ENCODE peak calls at places on chromosomes 2 and 18, in nine cellular contexts. One of them, this sample, is unnamed.

GRCh38 chr2:209661286-209661685 is 110.3 kb upstream of the UNC80 start:
- DNase-seq in aorta: no peak
- DNase-seq in NCI-H510A: no peak
- DNase-seq in neural progenitor cell: peak; percentile 59
- DNase-seq in GM23248: no peak
- DNase-seq in stimulated activated CD8-positive, alpha-beta memory T cell treated with anti-CD3 and anti-CD28 coated beads, Interleukin-2, amount 100 ng/mL, for 48 hours: no peak
- DNase-seq in NCI-H82: no peak
- DNase-seq in NCI-H1105 treated with DMSO at 0.1 percent for 48 hours: peak; percentile 42
- DNase-seq in GM10248: no peak
- DNase-seq in this sample: no peak

GRCh38 chr2:100984892-100985307 is 17.2 kb upstream of the RPL31 start:
- DNase-seq in GM23248: peak; percentile 78
- DNase-seq in neural progenitor cell: peak; percentile 85
- DNase-seq in NCI-H1105 treated with DMSO at 0.1 percent for 48 hours: peak; percentile 57
- DNase-seq in NCI-H82: peak; percentile 84
- DNase-seq in GM10248: peak; percentile 82
- DNase-seq in aorta: peak; percentile 84
- DNase-seq in NCI-H510A: peak; percentile 15
- DNase-seq in stimulated activated CD8-positive, alpha-beta memory T cell treated with anti-CD3 and anti-CD28 coated beads, Interleukin-2, amount 100 ng/mL, for 48 hours: peak; percentile 63
- DNase-seq in this sample: peak; percentile 84

GRCh38 chr18:79627750-79628294 is 51.8 kb upstream of the CTDP1 start:
- DNase-seq in stimulated activated CD8-positive, alpha-beta memory T cell treated with anti-CD3 and anti-CD28 coated beads, Interleukin-2, amount 100 ng/mL, for 48 hours: no peak
- DNase-seq in neural progenitor cell: no peak
- DNase-seq in GM10248: no peak
- DNase-seq in GM23248: no peak
- DNase-seq in NCI-H82: no peak
- DNase-seq in aorta: no peak
- DNase-seq in NCI-H510A: no peak
- DNase-seq in NCI-H1105 treated with DMSO at 0.1 percent for 48 hours: no peak
- DNase-seq in this sample: no peak

GRCh38 chr2:96100893-96101304 is 15.5 kb downstream of the ADRA2B start:
- DNase-seq in GM10248: no peak
- DNase-seq in NCI-H510A: no peak
- DNase-seq in NCI-H82: no peak
- DNase-seq in neural progenitor cell: no peak
- DNase-seq in NCI-H1105 treated with DMSO at 0.1 percent for 48 hours: no peak
- DNase-seq in GM23248: no peak
- DNase-seq in aorta: peak; percentile 25
- DNase-seq in stimulated activated CD8-positive, alpha-beta memory T cell treated with anti-CD3 and anti-CD28 coated beads, Interleukin-2, amount 100 ng/mL, for 48 hours: no peak
- DNase-seq in this sample: no peak

GRCh38 chr2:156892449-156893335 is 364.8 kb upstream of the GALNT5 start:
- DNase-seq in neural progenitor cell: peak; percentile 67
- DNase-seq in NCI-H82: peak; percentile 87
- DNase-seq in GM10248: peak; percentile 2
- DNase-seq in NCI-H1105 treated with DMSO at 0.1 percent for 48 hours: peak; percentile 82
- DNase-seq in aorta: no peak
- DNase-seq in NCI-H510A: no peak
- DNase-seq in GM23248: peak; percentile 49
- DNase-seq in stimulated activated CD8-positive, alpha-beta memory T cell treated with anti-CD3 and anti-CD28 coated beads, Interleukin-2, amount 100 ng/mL, for 48 hours: no peak
- DNase-seq in this sample: no peak

GRCh38 chr2:67503066-67503795 is 106.1 kb downstream of the ETAA1 start:
- DNase-seq in aorta: no peak
- DNase-seq in GM10248: no peak
- DNase-seq in NCI-H510A: no peak
- DNase-seq in neural progenitor cell: no peak
- DNase-seq in NCI-H1105 treated with DMSO at 0.1 percent for 48 hours: no peak
- DNase-seq in stimulated activated CD8-positive, alpha-beta memory T cell treated with anti-CD3 and anti-CD28 coated beads, Interleukin-2, amount 100 ng/mL, for 48 hours: no peak
- DNase-seq in GM23248: peak; percentile 91
- DNase-seq in NCI-H82: no peak
- DNase-seq in this sample: no peak

GRCh38 chr2:232321156-232321816 is 57.3 kb upstream of the ALPP start:
- DNase-seq in GM10248: no peak
- DNase-seq in NCI-H510A: no peak
- DNase-seq in GM23248: no peak
- DNase-seq in NCI-H82: no peak
- DNase-seq in neural progenitor cell: peak; percentile 25
- DNase-seq in NCI-H1105 treated with DMSO at 0.1 percent for 48 hours: no peak
- DNase-seq in aorta: no peak
- DNase-seq in stimulated activated CD8-positive, alpha-beta memory T cell treated with anti-CD3 and anti-CD28 coated beads, Interleukin-2, amount 100 ng/mL, for 48 hours: peak; percentile 63
- DNase-seq in this sample: no peak

GRCh38 chr2:46538393-46538792 is 59.0 kb downstream of the TMEM247 start:
- DNase-seq in NCI-H1105 treated with DMSO at 0.1 percent for 48 hours: no peak
- DNase-seq in aorta: no peak
- DNase-seq in stimulated activated CD8-positive, alpha-beta memory T cell treated with anti-CD3 and anti-CD28 coated beads, Interleukin-2, amount 100 ng/mL, for 48 hours: no peak
- DNase-seq in GM10248: no peak
- DNase-seq in neural progenitor cell: no peak
- DNase-seq in NCI-H510A: no peak
- DNase-seq in GM23248: peak; percentile 53
- DNase-seq in NCI-H82: peak; percentile 63
- DNase-seq in this sample: no peak

GRCh38 chr2:72762276-72762675 is 63.6 kb downstream of the EXOC6B start:
- DNase-seq in stimulated activated CD8-positive, alpha-beta memory T cell treated with anti-CD3 and anti-CD28 coated beads, Interleukin-2, amount 100 ng/mL, for 48 hours: no peak
- DNase-seq in NCI-H82: no peak
- DNase-seq in GM10248: no peak
- DNase-seq in aorta: no peak
- DNase-seq in neural progenitor cell: no peak
- DNase-seq in GM23248: no peak
- DNase-seq in NCI-H510A: no peak
- DNase-seq in NCI-H1105 treated with DMSO at 0.1 percent for 48 hours: no peak
- DNase-seq in this sample: no peak

GRCh38 chr18:50356036-50356945 is 18.6 kb upstream of the SKA1 start:
- DNase-seq in aorta: no peak
- DNase-seq in NCI-H82: no peak
- DNase-seq in neural progenitor cell: no peak
- DNase-seq in stimulated activated CD8-positive, alpha-beta memory T cell treated with anti-CD3 and anti-CD28 coated beads, Interleukin-2, amount 100 ng/mL, for 48 hours: no peak
- DNase-seq in NCI-H510A: no peak
- DNase-seq in GM23248: peak; percentile 46
- DNase-seq in NCI-H1105 treated with DMSO at 0.1 percent for 48 hours: no peak
- DNase-seq in GM10248: peak; percentile 34
- DNase-seq in this sample: no peak

GRCh38 chr18:36314754-36315153 is 17.2 kb downstream of the FHOD3 start:
- DNase-seq in stimulated activated CD8-positive, alpha-beta memory T cell treated with anti-CD3 and anti-CD28 coated beads, Interleukin-2, amount 100 ng/mL, for 48 hours: no peak
- DNase-seq in GM10248: no peak
- DNase-seq in aorta: no peak
- DNase-seq in neural progenitor cell: no peak
- DNase-seq in GM23248: peak; percentile 89
- DNase-seq in NCI-H1105 treated with DMSO at 0.1 percent for 48 hours: no peak
- DNase-seq in NCI-H510A: no peak
- DNase-seq in NCI-H82: no peak
- DNase-seq in this sample: no peak

GRCh38 chr2:56117764-56118163 is 66.0 kb upstream of the CCDC85A start:
- DNase-seq in stimulated activated CD8-positive, alpha-beta memory T cell treated with anti-CD3 and anti-CD28 coated beads, Interleukin-2, amount 100 ng/mL, for 48 hours: no peak
- DNase-seq in NCI-H1105 treated with DMSO at 0.1 percent for 48 hours: no peak
- DNase-seq in NCI-H510A: no peak
- DNase-seq in GM23248: no peak
- DNase-seq in NCI-H82: no peak
- DNase-seq in aorta: no peak
- DNase-seq in neural progenitor cell: no peak
- DNase-seq in GM10248: no peak
- DNase-seq in this sample: no peak

GRCh38 chr2:197920088-197920487 is 115.7 kb downstream of the PLCL1 start:
- DNase-seq in aorta: no peak
- DNase-seq in stimulated activated CD8-positive, alpha-beta memory T cell treated with anti-CD3 and anti-CD28 coated beads, Interleukin-2, amount 100 ng/mL, for 48 hours: no peak
- DNase-seq in neural progenitor cell: no peak
- DNase-seq in NCI-H82: no peak
- DNase-seq in NCI-H510A: no peak
- DNase-seq in GM23248: no peak
- DNase-seq in GM10248: no peak
- DNase-seq in NCI-H1105 treated with DMSO at 0.1 percent for 48 hours: no peak
- DNase-seq in this sample: no peak

GRCh38 chr2:31188141-31188540 is 29.2 kb downstream of the CAPN14 start:
- DNase-seq in NCI-H1105 treated with DMSO at 0.1 percent for 48 hours: no peak
- DNase-seq in aorta: no peak
- DNase-seq in NCI-H82: no peak
- DNase-seq in neural progenitor cell: no peak
- DNase-seq in GM10248: no peak
- DNase-seq in stimulated activated CD8-positive, alpha-beta memory T cell treated with anti-CD3 and anti-CD28 coated beads, Interleukin-2, amount 100 ng/mL, for 48 hours: no peak
- DNase-seq in GM23248: no peak
- DNase-seq in NCI-H510A: no peak
- DNase-seq in this sample: no peak

GRCh38 chr2:140307532-140307931 is 1527.3 kb upstream of the NXPH2 start:
- DNase-seq in NCI-H510A: no peak
- DNase-seq in NCI-H1105 treated with DMSO at 0.1 percent for 48 hours: no peak
- DNase-seq in aorta: no peak
- DNase-seq in stimulated activated CD8-positive, alpha-beta memory T cell treated with anti-CD3 and anti-CD28 coated beads, Interleukin-2, amount 100 ng/mL, for 48 hours: no peak
- DNase-seq in neural progenitor cell: no peak
- DNase-seq in NCI-H82: no peak
- DNase-seq in GM23248: no peak
- DNase-seq in GM10248: no peak
- DNase-seq in this sample: no peak

GRCh38 chr2:19541884-19542283 is 183.5 kb upstream of the OSR1 start:
- DNase-seq in GM23248: no peak
- DNase-seq in stimulated activated CD8-positive, alpha-beta memory T cell treated with anti-CD3 and anti-CD28 coated beads, Interleukin-2, amount 100 ng/mL, for 48 hours: no peak
- DNase-seq in GM10248: no peak
- DNase-seq in NCI-H82: peak; percentile 42
- DNase-seq in neural progenitor cell: no peak
- DNase-seq in aorta: no peak
- DNase-seq in NCI-H1105 treated with DMSO at 0.1 percent for 48 hours: no peak
- DNase-seq in NCI-H510A: peak; percentile 32
- DNase-seq in this sample: no peak

GRCh38 chr18:33804258-33804657 is 226.2 kb downstream of the ASXL3 start:
- DNase-seq in NCI-H510A: peak; percentile 35
- DNase-seq in NCI-H82: peak; percentile 94
- DNase-seq in neural progenitor cell: no peak
- DNase-seq in aorta: no peak
- DNase-seq in stimulated activated CD8-positive, alpha-beta memory T cell treated with anti-CD3 and anti-CD28 coated beads, Interleukin-2, amount 100 ng/mL, for 48 hours: no peak
- DNase-seq in GM23248: peak; percentile 23
- DNase-seq in GM10248: no peak
- DNase-seq in NCI-H1105 treated with DMSO at 0.1 percent for 48 hours: peak; percentile 71
- DNase-seq in this sample: no peak

This sample was measured in left ventricle myocardium superior.